ENCODE peak calls at places on chromosomes 2 and 18, in nine cellular contexts. G, U, A, V, M, N, O, F and P are unnamed samples.

GRCh38 chr2:12720181-12720580 is 3.4 kb downstream of the TRIB2 start:
- DNase-seq in G (no peak), U (no peak), A (no peak), V (no peak), M (no peak), N (no peak), O (no peak), F (no peak), P (no peak)

GRCh38 chr18:2680216-2680792 is 24.8 kb downstream of the SMCHD1 start:
- DNase-seq in G (no peak), U (no peak), A (no peak), V (no peak), M (no peak), N (no peak), O (no peak), F (no peak), P (no peak)

GRCh38 chr2:132374551-132374950 is 42.1 kb upstream of the GPR39 start:
- DNase-seq in G (peak; percentile 59), U (no peak), A (no peak), V (no peak), M (no peak), N (peak; percentile 42), O (no peak), F (no peak), P (peak; percentile 32)

GRCh38 chr2:152506843-152507242 is 171.9 kb downstream of the FMNL2 start:
- DNase-seq in G (peak; percentile 56), U (no peak), A (peak; percentile 8), V (no peak), M (no peak), N (no peak), O (peak; percentile 86), F (peak; percentile 38), P (no peak)

GRCh38 chr18:42201137-42201536 is 246.1 kb downstream of the PIK3C3 start:
- DNase-seq in G (no peak), U (no peak), A (no peak), V (no peak), M (no peak), N (no peak), O (no peak), F (no peak), P (no peak)

GRCh38 chr2:239255218-239255617 is 145.6 kb downstream of the HDAC4 start:
- DNase-seq in G (no peak), U (no peak), A (no peak), V (peak; percentile 14), M (no peak), N (no peak), O (no peak), F (no peak), P (no peak)

GRCh38 chr2:220811952-220812570 is 760.0 kb downstream of the EPHA4 start:
- DNase-seq in G (peak; percentile 27), U (no peak), A (no peak), V (no peak), M (no peak), N (peak; percentile 2), O (peak; percentile 45), F (no peak), P (peak; percentile 35)

GRCh38 chr2:237319086-237319820 is 94.7 kb downstream of the COL6A3 start:
- DNase-seq in G (peak; percentile 37), U (no peak), A (no peak), V (no peak), M (no peak), N (no peak), O (no peak), F (no peak), P (no peak)

GRCh38 chr18:22871809-22872525 is 61.2 kb upstream of the RBBP8 start:
- DNase-seq in G (peak; percentile 42), U (no peak), A (no peak), V (no peak), M (no peak), N (peak; percentile 15), O (peak; percentile 13), F (no peak), P (no peak)

GRCh38 chr18:3481696-3482210 is 31.8 kb downstream of the TGIF1 start:
- DNase-seq in G (peak; percentile 52), U (no peak), A (peak; percentile 12), V (no peak), M (peak; percentile 10), N (no peak), O (no peak), F (peak; percentile 14), P (peak; percentile 32)

GRCh38 chr2:45776160-45776955 is 124.9 kb downstream of the PRKCE start:
- DNase-seq in G (peak; percentile 57), U (no peak), A (no peak), V (no peak), M (no peak), N (no peak), O (no peak), F (no peak), P (no peak)

GRCh38 chr18:63758616-63759015 is 16.6 kb upstream of the SERPINB7 start:
- DNase-seq in G (no peak), U (no peak), A (no peak), V (no peak), M (no peak), N (no peak), O (no peak), F (no peak), P (no peak)

GRCh38 chr2:46645681-46646162 is 166.4 kb downstream of the TMEM247 start:
- DNase-seq in G (peak; percentile 92), U (no peak), A (no peak), V (no peak), M (no peak), N (peak; percentile 90), O (peak; percentile 88), F (no peak), P (peak; percentile 74)

GRCh38 chr18:50194623-50195532 is at the start of gene MYO5B:
- DNase-seq in G (no peak), U (no peak), A (peak; percentile 73), V (no peak), M (no peak), N (no peak), O (no peak), F (no peak), P (no peak)

GRCh38 chr2:233385489-233386044 is 31.3 kb downstream of the DGKD start:
- DNase-seq in G (peak; percentile 16), U (no peak), A (peak; percentile 38), V (no peak), M (no peak), N (no peak), O (no peak), F (no peak), P (no peak)

GRCh38 chr2:74573747-74574562 is 19.4 kb downstream of the DOK1 start:
- DNase-seq in G (no peak), U (no peak), A (no peak), V (no peak), M (no peak), N (no peak), O (no peak), F (peak; percentile 70), P (peak; percentile 88)

GRCh38 chr2:222351035-222351434 is 52.2 kb upstream of the PAX3 start:
- DNase-seq in G (no peak), U (no peak), A (no peak), V (no peak), M (no peak), N (no peak), O (no peak), F (no peak), P (no peak)

GRCh38 chr2:100976634-100977391 is 25.3 kb upstream of the RPL31 start:
- DNase-seq in G (no peak), U (no peak), A (no peak), V (no peak), M (no peak), N (peak; percentile 47), O (peak; percentile 40), F (no peak), P (no peak)

GRCh38 chr18:13216092-13216582 is 2.4 kb upstream of the LDLRAD4 start:
- DNase-seq in G (peak; percentile 60), U (peak; percentile 73), A (peak; percentile 70), V (peak; percentile 84), M (peak; percentile 85), N (peak; percentile 14), O (peak; percentile 19), F (peak; percentile 38), P (peak; percentile 59)

GRCh38 chr2:101559576-101559975 is 84.7 kb upstream of the RFX8 start:
- DNase-seq in G (peak; percentile 62), U (no peak), A (no peak), V (peak; percentile 76), M (no peak), N (no peak), O (no peak), F (no peak), P (no peak)

GRCh38 chr18:51194604-51195003 is 2.9 kb downstream of the MEX3C start:
- DNase-seq in G (no peak), U (no peak), A (no peak), V (no peak), M (no peak), N (no peak), O (no peak), F (no peak), P (no peak)

GRCh38 chr2:42132066-42132965 is 36.8 kb upstream of the EML4 start:
- DNase-seq in G (peak; percentile 98), U (no peak), A (no peak), V (no peak), M (no peak), N (peak; percentile 80), O (no peak), F (no peak), P (no peak)

GRCh38 chr2:19833978-19834377 is 67.8 kb downstream of the TTC32 start:
- DNase-seq in G (no peak), U (no peak), A (no peak), V (peak; percentile 50), M (no peak), N (no peak), O (no peak), F (no peak), P (no peak)

GRCh38 chr2:114316532-114317300 is 125.7 kb upstream of the DPP10 start:
- DNase-seq in G (no peak), U (no peak), A (no peak), V (no peak), M (no peak), N (no peak), O (no peak), F (no peak), P (no peak)

GRCh38 chr18:22165049-22165602 is 4.3 kb upstream of the GATA6 start:
- DNase-seq in G (peak; percentile 48), U (no peak), A (no peak), V (no peak), M (no peak), N (no peak), O (no peak), F (no peak), P (no peak)

GRCh38 chr2:241611062-241611461 is 25.9 kb downstream of the THAP4 start:
- DNase-seq in G (no peak), U (no peak), A (no peak), V (no peak), M (no peak), N (no peak), O (no peak), F (no peak), P (no peak)

GRCh38 chr18:11767329-11767728 is 78.3 kb downstream of the GNAL start:
- DNase-seq in G (no peak), U (no peak), A (no peak), V (no peak), M (no peak), N (no peak), O (no peak), F (no peak), P (no peak)

GRCh38 chr2:149037851-149038250 is 648 bp upstream of the LYPD6B start:
- DNase-seq in G (no peak), U (no peak), A (no peak), V (no peak), M (no peak), N (no peak), O (no peak), F (no peak), P (peak; percentile 62)